ENCODE peak calls at places on chromosomes 11 and 22, in eight cellular contexts. B, Y, C, V, E, R, O and U are unnamed samples.

GRCh38 chr11:100851129-100851528 is 164.0 kb downstream of the ARHGAP42 start:
- DNase-seq in R (no peak), C (no peak), O (no peak), B (no peak), Y (no peak), E (peak; percentile 82), V (no peak), U (no peak)

GRCh38 chr22:50304528-50305392 is 2.7 kb downstream of the PLXNB2 start:
- DNase-seq in C (no peak), O (no peak), B (peak; percentile 67), Y (no peak), V (no peak), E (no peak), R (no peak), U (no peak)

GRCh38 chr11:33692013-33692504 is 8.6 kb downstream of the C11orf91 start:
- DNase-seq in E (peak; percentile 98), Y (peak; percentile 95), R (no peak), B (peak; percentile 84), V (peak; percentile 63), C (no peak), O (no peak), U (peak; percentile 94)

GRCh38 chr11:57479925-57480324 is 19.6 kb downstream of the RTN4RL2 start:
- DNase-seq in Y (no peak), E (no peak), C (peak; percentile 57), V (no peak), R (no peak), O (no peak), B (no peak), U (no peak)

GRCh38 chr11:72389116-72389515 is 45.2 kb downstream of the CLPB start:
- DNase-seq in R (no peak), B (no peak), Y (no peak), E (no peak), O (no peak), C (no peak), V (no peak), U (no peak)

GRCh38 chr11:5596611-5597201 is at the start of gene TRIM6:
- DNase-seq in O (peak; percentile 65), R (peak; percentile 2), E (peak; percentile 35), C (peak; percentile 86), Y (no peak), B (peak; percentile 46), V (peak; percentile 23), U (no peak)

GRCh38 chr22:28375761-28376534 is 303.7 kb downstream of the TTC28 start:
- DNase-seq in B (no peak), O (no peak), Y (no peak), R (no peak), V (no peak), C (no peak), E (peak; percentile 13), U (no peak)

GRCh38 chr11:3859373-3859881 is 4.0 kb downstream of the STIM1 start:
- DNase-seq in Y (no peak), O (no peak), R (peak; percentile 83), E (no peak), C (peak; percentile 42), B (peak; percentile 36), V (no peak), U (no peak)

GRCh38 chr11:13114566-13115465 is 105.7 kb downstream of the RASSF10 start:
- DNase-seq in B (no peak), V (no peak), E (no peak), R (no peak), C (peak; percentile 69), O (peak; percentile 61), Y (no peak), U (no peak)

GRCh38 chr11:7639643-7640025 is 33.7 kb downstream of the CYB5R2 start:
- DNase-seq in C (no peak), O (no peak), B (no peak), Y (no peak), V (no peak), E (no peak), R (no peak), U (no peak)

GRCh38 chr11:112693781-112694180 is 267.4 kb upstream of the NCAM1 start:
- DNase-seq in R (no peak), B (no peak), O (no peak), Y (no peak), E (no peak), C (no peak), V (no peak), U (no peak)

GRCh38 chr11:114138411-114138810 is 78.9 kb downstream of the ZBTB16 start:
- DNase-seq in E (no peak), B (no peak), R (no peak), Y (no peak), C (no peak), O (no peak), V (no peak), U (no peak)

GRCh38 chr22:46263208-46263575 is at the start of gene PKDREJ:
- DNase-seq in R (no peak), E (no peak), B (no peak), C (no peak), Y (no peak), O (peak; percentile 47), V (no peak), U (no peak)
- H3K4me3 ChIP-seq in R (peak within 1 kb of the TSS; percentile 30), E (no peak within 1 kb of the TSS), B (peak within 1 kb of the TSS; percentile 45), C (peak within 1 kb of the TSS; percentile 49), Y (no peak within 1 kb of the TSS), O (peak within 1 kb of the TSS; percentile 15), V (peak within 1 kb of the TSS; percentile 31), U (no peak within 1 kb of the TSS)

GRCh38 chr11:27837895-27838563 is 137.8 kb upstream of the BDNF start:
- DNase-seq in Y (no peak), B (no peak), O (no peak), C (no peak), V (no peak), R (no peak), E (no peak), U (no peak)

GRCh38 chr11:27838674-27839073 is 138.4 kb upstream of the BDNF start:
- DNase-seq in E (no peak), B (no peak), Y (no peak), R (no peak), O (no peak), C (no peak), V (no peak), U (no peak)

GRCh38 chr11:27842290-27842689 is 142.0 kb upstream of the BDNF start:
- DNase-seq in C (no peak), V (no peak), O (no peak), Y (no peak), B (no peak), E (no peak), R (no peak), U (no peak)

DNA sequence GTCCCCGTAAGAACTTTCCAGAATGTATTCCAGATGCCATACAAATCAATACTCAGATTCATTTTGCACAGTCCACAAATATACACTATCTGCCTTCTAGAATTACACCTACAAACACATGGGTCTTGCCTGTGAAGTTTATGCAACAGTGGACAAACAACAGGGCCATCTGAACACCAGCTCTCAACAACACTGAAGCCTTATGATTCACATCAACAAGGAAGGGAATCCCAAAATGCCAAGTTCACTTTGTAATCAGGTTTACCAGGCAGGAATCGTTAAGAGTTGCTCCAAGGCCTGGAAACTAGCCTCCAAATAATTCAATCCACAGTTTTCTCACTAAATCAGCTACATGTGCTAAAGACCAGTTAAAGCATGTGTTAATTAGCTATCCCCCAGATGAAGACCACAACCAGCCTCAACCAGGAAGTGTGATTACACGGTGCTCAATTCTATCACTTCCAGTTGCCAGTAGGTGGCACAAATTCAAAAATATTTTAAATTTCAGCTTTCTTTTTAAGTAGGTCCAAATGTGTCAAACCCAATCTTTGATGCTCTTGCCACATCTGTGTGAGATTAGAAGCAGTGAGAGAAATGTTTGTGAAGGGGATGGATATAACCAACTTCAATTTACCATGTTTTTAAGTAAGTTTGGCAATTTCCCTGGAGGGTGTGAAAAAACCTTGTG is 139.1 kb upstream of the BDNF start:
- DNase-seq in B (no peak), E (peak; percentile 19), V (no peak), R (no peak), O (no peak), Y (no peak), C (peak; percentile 52), U (peak; percentile 16)
- TF ChIP-seq CTCF in B (no peak), E (peak; percentile 38), V (no peak), R (no peak), O (no peak), Y (peak; percentile 21), C (peak; percentile 36), U (peak; percentile 35)

GRCh38 chr22:22789922-22790845 is 97.4 kb upstream of the IGLL5 start:
- DNase-seq in B (no peak), V (no peak), E (no peak), R (no peak), O (no peak), C (no peak), Y (no peak), U (no peak)

GRCh38 chr22:22787151-22787550 is 100.5 kb upstream of the IGLL5 start:
- DNase-seq in Y (no peak), C (no peak), V (no peak), B (no peak), O (no peak), E (no peak), R (no peak), U (no peak)

GRCh38 chr22:22787805-22788459 is 99.7 kb upstream of the IGLL5 start:
- DNase-seq in R (no peak), O (no peak), E (peak; percentile 28), C (peak; percentile 81), V (peak; percentile 29), Y (peak; percentile 25), B (peak; percentile 47), U (peak; percentile 6)

GRCh38 chr22:22789233-22789921 is 98.2 kb upstream of the IGLL5 start:
- DNase-seq in O (no peak), B (no peak), E (no peak), Y (no peak), R (no peak), C (no peak), V (no peak), U (no peak)

DNA sequence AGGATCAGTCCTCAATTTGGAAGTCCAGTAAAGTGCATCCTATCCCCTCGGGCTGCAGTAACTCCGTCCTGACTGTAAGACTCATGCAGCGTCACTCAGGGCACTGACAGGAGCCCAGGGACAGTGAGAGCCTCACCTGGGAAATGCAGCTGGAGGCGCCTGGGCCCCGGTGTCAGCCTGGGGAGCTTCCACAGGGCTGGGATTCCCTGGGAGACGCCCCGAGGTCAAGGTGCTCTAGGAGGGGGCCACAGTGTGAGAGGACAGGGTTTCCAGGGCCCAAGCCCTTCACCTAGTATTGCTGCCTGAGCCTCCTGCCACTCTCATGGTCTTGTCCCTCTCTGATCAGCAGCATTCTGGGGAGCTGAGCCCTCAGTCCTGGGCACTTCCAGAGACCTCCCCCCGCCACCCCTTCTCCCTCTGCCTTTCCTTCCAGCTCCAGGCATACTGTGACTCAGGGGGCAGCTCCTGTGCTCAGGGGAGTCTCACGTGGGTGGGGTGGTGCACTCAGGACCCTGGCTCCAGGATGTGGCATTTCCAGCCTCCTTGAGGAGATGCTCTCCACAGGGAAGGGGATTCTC is 99.1 kb upstream of the IGLL5 start:
- DNase-seq in B (no peak), O (no peak), Y (no peak), V (no peak), R (no peak), C (no peak), E (no peak), U (no peak)
- H3K4me3 ChIP-seq in B (no peak overlapping the region), O (no peak overlapping the region), Y (no peak overlapping the region), V (no peak overlapping the region), R (no peak overlapping the region), C (no peak overlapping the region), E (no peak overlapping the region), U (no peak overlapping the region)

DNA sequence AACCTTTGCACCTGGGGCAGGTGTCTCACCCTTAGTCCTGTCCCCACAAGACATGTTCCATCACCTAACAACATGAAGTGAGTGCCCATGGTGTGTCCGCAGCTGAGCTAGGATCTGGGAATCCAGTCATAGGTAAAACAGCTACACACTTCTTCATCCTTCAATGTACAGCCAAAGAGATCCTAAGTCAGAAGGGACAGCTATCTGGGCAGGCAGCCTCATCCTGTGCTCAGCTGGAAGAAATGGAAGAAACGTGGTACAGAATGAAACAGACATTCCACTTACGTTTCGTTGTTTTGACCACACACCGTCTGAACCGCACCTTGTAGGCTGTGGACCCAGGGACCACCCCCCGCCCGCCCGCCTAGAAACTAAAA is 30.8 kb downstream of the PDGFB start:
- DNase-seq in O (no peak), Y (no peak), B (no peak), E (no peak), R (no peak), V (no peak), C (no peak), U (no peak)
- TF ChIP-seq CTCF in O (no peak), Y (no peak), B (no peak), E (no peak), R (no peak), V (no peak), C (no peak), U (no peak)